ENCODE peak calls at places on chromosomes 2 and 18, in eight cellular contexts. W, O, J, K, V, E, G and P are unnamed samples.

GRCh38 chr2:23566236-23567142 is 181.5 kb downstream of the KLHL29 start:
- DNase-seq in G (peak; percentile 47), J (peak; percentile 7), W (peak; percentile 33), E (no peak), K (peak; percentile 41), V (no peak), O (peak; percentile 19), P (no peak)

GRCh38 chr2:234291765-234292204 is 205.1 kb downstream of the ARL4C start:
- DNase-seq in G (no peak), E (no peak), W (peak; percentile 52), J (no peak), V (no peak), O (no peak), K (no peak), P (no peak)

GRCh38 chr2:30645081-30645744 is 162.0 kb downstream of the CAPN13 start:
- DNase-seq in W (no peak), K (no peak), J (no peak), V (no peak), O (no peak), E (no peak), G (no peak), P (no peak)

GRCh38 chr2:223501604-223502003 is 100.6 kb downstream of the SCG2 start:
- DNase-seq in K (no peak), G (no peak), J (no peak), E (no peak), V (no peak), W (no peak), O (no peak), P (no peak)

GRCh38 chr2:234404957-234405356 is 91.9 kb downstream of the ARL4C start:
- DNase-seq in O (no peak), J (no peak), E (no peak), K (no peak), W (no peak), G (no peak), V (no peak), P (no peak)

GRCh38 chr18:49967171-49967570 is 153.8 kb upstream of the ACAA2 start:
- DNase-seq in E (no peak), J (no peak), G (no peak), V (no peak), O (no peak), W (no peak), K (no peak), P (no peak)

GRCh38 chr2:2940061-2940460 is 437.6 kb downstream of the EIPR1 start:
- DNase-seq in W (no peak), O (no peak), G (no peak), E (no peak), J (no peak), V (no peak), K (no peak), P (no peak)

GRCh38 chr2:143263045-143263625 is 133.9 kb downstream of the ARHGAP15 start:
- DNase-seq in O (no peak), V (no peak), G (no peak), E (no peak), W (no peak), J (no peak), K (no peak), P (no peak)

GRCh38 chr18:57434177-57434535 is 1.0 kb upstream of the ONECUT2 start:
- DNase-seq in E (no peak), J (no peak), W (no peak), K (no peak), G (no peak), V (no peak), O (no peak), P (no peak)

GRCh38 chr2:85243101-85244072 is 84.4 kb downstream of the TGOLN2 start:
- DNase-seq in O (peak; percentile 60), W (no peak), K (peak; percentile 34), G (peak; percentile 51), E (no peak), J (no peak), V (peak; percentile 78), P (no peak)

GRCh38 chr18:70490008-70490933 is 201.4 kb downstream of the SOCS6 start:
- DNase-seq in G (no peak), W (peak; percentile 54), E (peak; percentile 25), O (peak; percentile 75), K (peak; percentile 23), V (no peak), J (peak; percentile 32), P (peak; percentile 4)

GRCh38 chr2:58436842-58437241 is 195.7 kb upstream of the FANCL start:
- DNase-seq in E (no peak), W (no peak), G (no peak), J (no peak), O (no peak), K (no peak), V (no peak), P (no peak)

GRCh38 chr2:73998451-73998850 is 13.7 kb downstream of the TET3 start:
- DNase-seq in W (no peak), J (no peak), O (no peak), G (no peak), E (no peak), V (no peak), K (no peak), P (no peak)